ENCODE peak calls at places on chromosomes 1 and 21, in five cellular contexts. E is H54; I is AG10803; O is stimulated activated CD8-positive, alpha-beta memory T cell treated with anti-CD3 and anti-CD28 coated beads, Interleukin-4, amount 100 ng/mL, for 1 hour; F is progenitor cell of endocrine pancreas. X is an unnamed sample.
A peak's percentile ranks its signal among the peaks of the same experiment; 100 is the strongest.

GRCh38 chr1:156368889-156369684 is at the start of gene RHBG:
- DNase-seq in E (no peak), I (peak; percentile 13), O (no peak), F (peak; percentile 45), X (peak; percentile 26)

GRCh38 chr1:6260961-6261614 is at the start of gene GPR153:
- DNase-seq in E (no peak), I (peak; percentile 45), O (no peak), F (no peak), X (no peak)

GRCh38 chr1:85628791-85629531 is 48.4 kb downstream of the CCN1 start:
- DNase-seq in E (peak; percentile 57), I (peak; percentile 93), O (no peak), F (no peak), X (no peak)

GRCh38 chr1:174314433-174314832 is 133.3 kb upstream of the GPR52 start:
- DNase-seq in E (no peak), I (no peak), O (no peak), F (no peak), X (no peak)

GRCh38 chr21:44682580-44683151 is 703 bp upstream of the KRTAP12-1 start:
- DNase-seq in E (no peak), I (no peak), O (no peak), F (no peak), X (no peak)

GRCh38 chr1:243493156-243494129 is 237.6 kb downstream of the SDCCAG8 start:
- DNase-seq in E (no peak), I (no peak), O (no peak), F (no peak), X (no peak)

GRCh38 chr1:84735483-84735882 is 45.2 kb upstream of the SSX2IP start:
- DNase-seq in E (no peak), I (no peak), O (no peak), F (no peak), X (no peak)

GRCh38 chr1:246067432-246068021 is 439.6 kb downstream of the SMYD3 start:
- DNase-seq in E (no peak), I (peak; percentile 46), O (no peak), F (no peak), X (no peak)

GRCh38 chr1:23372481-23372880 is 2.8 kb upstream of the ZNF436 start:
- DNase-seq in E (no peak), I (no peak), O (no peak), F (no peak), X (no peak)

GRCh38 chr1:180274221-180274620 is 44.2 kb downstream of the LHX4 start:
- DNase-seq in E (no peak), I (no peak), O (no peak), F (no peak), X (no peak)

GRCh38 chr1:10210841-10211804 is 753 bp downstream of the KIF1B start:
- DNase-seq in E (peak; percentile 42), I (peak; percentile 98), O (no peak), F (peak; percentile 39), X (peak; percentile 82)

GRCh38 chr1:169041371-169041770 is 65.1 kb upstream of the ATP1B1 start:
- DNase-seq in E (no peak), I (no peak), O (no peak), F (no peak), X (no peak)

GRCh38 chr1:31637915-31638673 is 6.6 kb downstream of the PEF1 start:
- DNase-seq in E (no peak), I (no peak), O (no peak), F (no peak), X (no peak)

GRCh38 chr1:157390646-157391045 is 161.7 kb downstream of the FCRL5 start:
- DNase-seq in E (peak; percentile 55), I (peak; percentile 86), O (no peak), F (no peak), X (no peak)

GRCh38 chr1:118084400-118084799 is 100.6 kb downstream of the SPAG17 start:
- DNase-seq in E (no peak), I (no peak), O (no peak), F (no peak), X (no peak)

GRCh38 chr1:31663622-31664452 is 19.2 kb upstream of the PEF1 start:
- DNase-seq in E (peak; percentile 77), I (peak; percentile 28), O (peak; percentile 44), F (peak; percentile 76), X (no peak)

GRCh38 chr1:42392255-42392654 is 11.7 kb downstream of the RIMKLA start:
- DNase-seq in E (no peak), I (no peak), O (no peak), F (no peak), X (no peak)

GRCh38 chr1:153545067-153546055 is at the start of gene S100A4:
- DNase-seq in E (no peak), I (peak; percentile 94), O (peak; percentile 80), F (peak; percentile 72), X (no peak)

GRCh38 chr1:229388876-229389580 is 44.9 kb downstream of the ACTA1 start:
- DNase-seq in E (no peak), I (peak; percentile 48), O (no peak), F (no peak), X (no peak)

GRCh38 chr1:14345925-14346550 is 252.4 kb upstream of the KAZN start:
- DNase-seq in E (peak; percentile 30), I (peak; percentile 48), O (no peak), F (no peak), X (no peak)

GRCh38 chr1:40980453-40981121 is 1.1 kb downstream of the CTPS1 start:
- DNase-seq in E (peak; percentile 50), I (no peak), O (peak; percentile 18), F (no peak), X (no peak)

GRCh38 chr1:108556501-108556900 is 3.4 kb upstream of the EEIG2 start:
- DNase-seq in E (no peak), I (no peak), O (no peak), F (no peak), X (no peak)

GRCh38 chr1:183418696-183419095 is 516 bp upstream of the NMNAT2 start:
- DNase-seq in E (no peak), I (no peak), O (no peak), F (no peak), X (no peak)

GRCh38 chr1:225919906-225920305 is 4.1 kb downstream of the PYCR2 start:
- DNase-seq in E (peak; percentile 45), I (peak; percentile 87), O (no peak), F (no peak), X (no peak)

GRCh38 chr1:164559342-164560070 is 522 bp downstream of the PBX1 start:
- DNase-seq in E (no peak), I (no peak), O (no peak), F (peak; percentile 18), X (no peak)

GRCh38 chr21:35159881-35160280 is 110.8 kb upstream of the RUNX1 start:
- DNase-seq in E (peak; percentile 10), I (peak; percentile 69), O (no peak), F (no peak), X (no peak)

GRCh38 chr1:235073968-235074334 is 54.7 kb downstream of the TOMM20 start:
- DNase-seq in E (no peak), I (no peak), O (no peak), F (no peak), X (no peak)

GRCh38 chr1:59318271-59318865 is 21.5 kb downstream of the FGGY start:
- DNase-seq in E (no peak), I (peak; percentile 70), O (no peak), F (no peak), X (no peak)

GRCh38 chr1:44442791-44443190 is 37.7 kb downstream of the RNF220 start:
- DNase-seq in E (no peak), I (no peak), O (no peak), F (no peak), X (no peak)

GRCh38 chr1:121546830-121547680 is 362.3 kb downstream of the SRGAP2C start:
- DNase-seq in E (no peak), I (peak; percentile 3), O (no peak), F (no peak), X (no peak)

GRCh38 chr21:41638201-41638790 is 128.6 kb downstream of the RIPK4 start:
- DNase-seq in E (no peak), I (peak; percentile 25), O (no peak), F (no peak), X (no peak)

GRCh38 chr1:24547195-24547594 is 8.7 kb upstream of the NCMAP start:
- DNase-seq in E (no peak), I (no peak), O (no peak), F (no peak), X (no peak)

GRCh38 chr1:241813768-241814270 is 34.2 kb upstream of the EXO1 start:
- DNase-seq in E (no peak), I (no peak), O (no peak), F (no peak), X (no peak)

GRCh38 chr1:94783342-94784264 is 36.6 kb upstream of the SLC44A3 start:
- DNase-seq in E (peak; percentile 52), I (peak; percentile 99), O (no peak), F (no peak), X (no peak)

GRCh38 chr21:40901690-40902089 is 54.7 kb upstream of the DSCAM start:
- DNase-seq in E (no peak), I (no peak), O (no peak), F (no peak), X (no peak)

GRCh38 chr1:85015826-85016225 is 18.9 kb upstream of the MCOLN2 start:
- DNase-seq in E (no peak), I (no peak), O (no peak), F (no peak), X (no peak)

GRCh38 chr1:172339840-172340239 is 80.6 kb upstream of the C1orf105 start:
- DNase-seq in E (no peak), I (peak; percentile 29), O (no peak), F (no peak), X (no peak)

GRCh38 chr21:45259206-45259795 is 28.4 kb downstream of the POFUT2 start:
- DNase-seq in E (no peak), I (no peak), O (no peak), F (no peak), X (no peak)

GRCh38 chr1:8603220-8603616 is 214.2 kb downstream of the RERE start:
- DNase-seq in E (no peak), I (peak; percentile 56), O (no peak), F (no peak), X (no peak)

X was measured in cerebellar nuclear complex.